ENCODE peak calls at places on chromosomes 5 and 9, in seven cellular contexts. I, M, F, V, X, Q and A are unnamed samples.

GRCh38 chr9:129235931-129236331 is 57.9 kb upstream of the IER5L start:
- DNase-seq in V (no peak), F (no peak), I (no peak), X (no peak), Q (peak; percentile 41), M (peak; percentile 50), A (peak; percentile 5)

GRCh38 chr9:26811106-26811505 is 81.5 kb downstream of the CAAP1 start:
- DNase-seq in X (no peak), V (no peak), Q (no peak), M (no peak), I (no peak), F (no peak), A (no peak)

GRCh38 chr9:108684288-108685025 is 171.3 kb downstream of the ACTL7B start:
- DNase-seq in I (no peak), F (no peak), Q (no peak), V (no peak), X (no peak), M (no peak), A (no peak)

GRCh38 chr5:141567513-141568117 is 51.2 kb downstream of the DIAPH1 start:
- DNase-seq in Q (no peak), X (no peak), V (peak; percentile 40), I (no peak), M (no peak), F (no peak), A (no peak)

GRCh38 chr5:172864161-172864560 is 30.1 kb downstream of the ERGIC1 start:
- DNase-seq in Q (no peak), M (no peak), V (no peak), F (no peak), I (no peak), X (no peak), A (no peak)

GRCh38 chr9:133726401-133727276 is 11.5 kb downstream of the SARDH start:
- DNase-seq in I (no peak), V (peak; percentile 74), Q (peak; percentile 52), M (peak; percentile 33), F (no peak), X (no peak), A (peak; percentile 82)

GRCh38 chr9:95522871-95523370 is 6.2 kb upstream of the PTCH1 start:
- DNase-seq in F (no peak), X (no peak), M (no peak), I (no peak), Q (no peak), V (no peak), A (no peak)

GRCh38 chr5:85663708-85664031 is 954.1 kb upstream of the COX7C start:
- DNase-seq in M (no peak), I (no peak), X (no peak), V (peak; percentile 28), Q (no peak), F (no peak), A (no peak)

GRCh38 chr9:109320734-109321448 is at the start of gene EPB41L4B:
- DNase-seq in V (peak; percentile 83), F (peak; percentile 89), M (peak; percentile 55), I (peak; percentile 75), Q (peak; percentile 92), X (peak; percentile 42), A (peak; percentile 93)

GRCh38 chr9:108356806-108357205 is 499.0 kb downstream of the ACTL7B start:
- DNase-seq in V (no peak), X (no peak), I (no peak), M (no peak), F (no peak), Q (no peak), A (no peak)

GRCh38 chr9:83937861-83938455 is 16.7 kb upstream of the KIF27 start:
- DNase-seq in M (no peak), X (no peak), I (no peak), F (no peak), V (peak; percentile 54), Q (no peak), A (peak; percentile 16)

GRCh38 chr5:117713585-117714198 is 1139.1 kb upstream of the SEMA6A start:
- DNase-seq in Q (no peak), F (no peak), X (no peak), M (no peak), I (no peak), V (no peak), A (no peak)

GRCh38 chr9:135567311-135567710 is 5.8 kb downstream of the PAEP start:
- DNase-seq in F (no peak), V (no peak), X (no peak), Q (no peak), I (no peak), M (no peak), A (no peak)

GRCh38 chr9:75962186-75963036 is 71.9 kb downstream of the PCSK5 start:
- DNase-seq in V (no peak), F (no peak), X (no peak), M (no peak), Q (peak; percentile 74), I (no peak), A (no peak)

GRCh38 chr5:36270175-36270574 is 28.4 kb upstream of the NADK2 start:
- DNase-seq in F (no peak), X (no peak), M (no peak), V (no peak), Q (no peak), I (no peak), A (no peak)

GRCh38 chr9:126219717-126220116 is 106.9 kb upstream of the MVB12B start:
- DNase-seq in Q (no peak), I (no peak), F (no peak), M (no peak), X (no peak), V (peak; percentile 45), A (no peak)

GRCh38 chr9:33818167-33818831 is 1.3 kb downstream of the UBE2R2 start:
- DNase-seq in F (no peak), I (no peak), M (no peak), Q (no peak), X (no peak), V (no peak), A (no peak)

GRCh38 chr5:72137826-72138409 is 30.6 kb downstream of the MAP1B start:
- DNase-seq in V (no peak), X (no peak), F (no peak), M (no peak), Q (no peak), I (no peak), A (no peak)

GRCh38 chr5:121949885-121950284 is 11.9 kb upstream of the SRFBP1 start:
- DNase-seq in Q (no peak), M (no peak), V (peak; percentile 53), X (no peak), I (no peak), F (no peak), A (peak; percentile 68)

GRCh38 chr9:15509931-15510788 is 610 bp downstream of the PSIP1 start:
- DNase-seq in M (peak; percentile 45), Q (peak; percentile 51), I (peak; percentile 44), V (peak; percentile 38), X (peak; percentile 8), F (no peak), A (peak; percentile 64)